ENCODE peak calls at places on chromosome 14, in ten cellular contexts. N is brain microvascular endothelial cell; X is fibroblast of villous mesenchyme; V is CD8-positive, alpha-beta T cell; C is breast epithelium; E is fibroblast of the aortic adventitia; A is lower leg skin; M is heart right ventricle; U is astrocyte of the cerebellum; F is cardiac muscle cell. L is an unnamed sample.

GRCh38 chr14:94129758-94130414 is 482 bp upstream of the IFI27L2 start:
- DNase-seq in N (peak; percentile 35), X (peak; percentile 37), V (no peak), C (no peak), E (peak; percentile 65), A (peak; percentile 85), M (peak; percentile 67), U (no peak), F (peak; percentile 65), L (no peak)

GRCh38 chr14:32932921-32933622 is 5.6 kb upstream of the NPAS3 start:
- DNase-seq in N (no peak), X (no peak), V (no peak), C (no peak), E (no peak), A (no peak), M (no peak), U (no peak), F (peak; percentile 29), L (no peak)

GRCh38 chr14:67665886-67666285 is 8.5 kb downstream of the VTI1B start:
- DNase-seq in N (peak; percentile 35), X (peak; percentile 56), V (no peak), C (no peak), E (peak; percentile 80), A (no peak), M (no peak), U (no peak), F (no peak), L (no peak)

GRCh38 chr14:105398726-105399440 is 545 bp downstream of the TEX22 start:
- DNase-seq in N (no peak), X (no peak), V (no peak), C (no peak), E (no peak), A (no peak), M (no peak), U (no peak), F (peak; percentile 54), L (no peak)

GRCh38 chr14:91396959-91397815 is 20.4 kb downstream of the CCDC88C start:
- DNase-seq in N (no peak), X (no peak), V (no peak), C (no peak), E (no peak), A (no peak), M (no peak), U (no peak), F (no peak), L (peak; percentile 76)

GRCh38 chr14:61125314-61126082 is 144.5 kb downstream of the SLC38A6 start:
- DNase-seq in N (no peak), X (no peak), V (no peak), C (no peak), E (no peak), A (no peak), M (no peak), U (no peak), F (no peak), L (no peak)

GRCh38 chr14:77903233-77903632 is 103.3 kb downstream of the ADCK1 start:
- DNase-seq in N (no peak), X (peak; percentile 10), V (no peak), C (no peak), E (no peak), A (no peak), M (no peak), U (no peak), F (no peak), L (no peak)

GRCh38 chr14:41859336-41859735 is 252.7 kb downstream of the LRFN5 start:
- DNase-seq in N (no peak), X (no peak), V (no peak), C (no peak), E (peak; percentile 14), A (no peak), M (no peak), U (no peak), F (no peak), L (no peak)

GRCh38 chr14:44316647-44317432 is 190.2 kb downstream of the FSCB start:
- DNase-seq in N (peak; percentile 95), X (peak; percentile 86), V (no peak), C (no peak), E (peak; percentile 93), A (no peak), M (no peak), U (peak; percentile 89), F (no peak), L (no peak)

GRCh38 chr14:24343795-24344660 is 4.2 kb upstream of the RIPK3 start:
- DNase-seq in N (no peak), X (peak; percentile 37), V (no peak), C (no peak), E (no peak), A (no peak), M (no peak), U (no peak), F (no peak), L (no peak)

GRCh38 chr14:68926236-68926635 is 52.9 kb downstream of the ACTN1 start:
- DNase-seq in N (no peak), X (no peak), V (no peak), C (no peak), E (no peak), A (no peak), M (no peak), U (no peak), F (no peak), L (no peak)

GRCh38 chr14:91114079-91115065 is 499 bp downstream of the DGLUCY start:
- DNase-seq in N (peak; percentile 76), X (peak; percentile 82), V (peak; percentile 65), C (peak; percentile 66), E (peak; percentile 39), A (peak; percentile 95), M (peak; percentile 68), U (peak; percentile 65), F (peak; percentile 57), L (peak; percentile 81)

GRCh38 chr14:61147898-61148549 is 133.1 kb downstream of the TMEM30B start:
- DNase-seq in N (peak; percentile 95), X (peak; percentile 61), V (no peak), C (no peak), E (peak; percentile 63), A (no peak), M (peak; percentile 30), U (peak; percentile 100), F (no peak), L (no peak)

GRCh38 chr14:61472025-61472672 is 150.8 kb downstream of the PRKCH start:
- DNase-seq in N (peak; percentile 98), X (peak; percentile 99), V (no peak), C (no peak), E (peak; percentile 97), A (no peak), M (peak; percentile 54), U (peak; percentile 96), F (peak; percentile 54), L (no peak)

GRCh38 chr14:90611936-90612335 is 204.3 kb downstream of the TTC7B start:
- DNase-seq in N (no peak), X (no peak), V (no peak), C (no peak), E (peak; percentile 49), A (no peak), M (no peak), U (no peak), F (no peak), L (no peak)

GRCh38 chr14:28707814-28708213 is 58.8 kb upstream of the FOXG1 start:
- DNase-seq in N (peak; percentile 9), X (no peak), V (no peak), C (no peak), E (peak; percentile 51), A (no peak), M (no peak), U (peak; percentile 77), F (no peak), L (no peak)

GRCh38 chr14:31690056-31690455 is 128.9 kb downstream of the NUBPL start:
- DNase-seq in N (no peak), X (peak; percentile 4), V (no peak), C (no peak), E (no peak), A (no peak), M (no peak), U (no peak), F (no peak), L (no peak)

GRCh38 chr14:30657606-30658163 is 35.6 kb downstream of the SCFD1 start:
- DNase-seq in N (no peak), X (no peak), V (no peak), C (no peak), E (peak; percentile 21), A (no peak), M (no peak), U (no peak), F (no peak), L (no peak)

GRCh38 chr14:70188292-70188607 is 501 bp downstream of the SLC8A3 start:
- DNase-seq in N (no peak), X (no peak), V (no peak), C (no peak), E (no peak), A (no peak), M (no peak), U (no peak), F (peak; percentile 28), L (peak; percentile 54)

GRCh38 chr14:74531467-74531866 is 37.9 kb downstream of the ISCA2 start:
- DNase-seq in N (peak; percentile 15), X (peak; percentile 69), V (no peak), C (no peak), E (peak; percentile 72), A (no peak), M (peak; percentile 38), U (no peak), F (peak; percentile 36), L (no peak)
- TF ChIP-seq CTCF in N (peak; percentile 30), X (peak; percentile 52), V (no peak), C (no peak), E (peak; percentile 46), A (no peak), M (no peak), U (peak; percentile 25), F (peak; percentile 38), L (no peak)

DNA sequence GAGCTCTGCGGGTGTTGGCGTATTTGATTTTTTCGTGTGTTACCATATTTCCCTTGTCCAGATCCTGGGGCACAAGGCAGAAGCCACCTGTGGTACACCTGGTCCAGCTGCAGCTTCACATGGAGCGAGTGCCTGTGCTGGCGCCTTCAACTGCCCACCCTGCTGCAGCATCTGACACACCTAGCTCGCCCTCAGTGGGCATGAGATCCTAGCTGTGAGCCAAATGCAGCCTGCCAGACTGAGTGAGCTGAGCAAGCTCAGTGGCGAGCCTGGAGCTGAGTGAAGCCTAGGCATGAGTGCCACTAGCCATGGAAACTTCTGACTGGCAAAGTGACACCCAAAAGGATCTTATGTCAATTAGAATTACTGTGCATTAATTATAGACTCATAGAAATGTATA is 1226.8 kb upstream of the FLRT2 start:
- DNase-seq in N (no peak), X (no peak), V (no peak), C (no peak), E (no peak), A (no peak), M (no peak), U (no peak), F (no peak), L (no peak)
- TF ChIP-seq CTCF in N (no peak), X (no peak), V (no peak), C (no peak), E (no peak), A (no peak), M (no peak), U (no peak), F (no peak), L (no peak)

GRCh38 chr14:59022144-59022543 is 166.3 kb upstream of the DAAM1 start:
- DNase-seq in N (no peak), X (no peak), V (no peak), C (no peak), E (no peak), A (no peak), M (no peak), U (no peak), F (no peak), L (no peak)
- TF ChIP-seq CTCF in N (peak; percentile 44), X (no peak), V (no peak), C (no peak), E (peak; percentile 9), A (no peak), M (no peak), U (no peak), F (peak; percentile 17), L (no peak)

GRCh38 chr14:81164167-81164774 is 56.5 kb downstream of the GTF2A1 start:
- DNase-seq in N (peak; percentile 81), X (peak; percentile 70), V (no peak), C (no peak), E (peak; percentile 72), A (no peak), M (peak; percentile 44), U (peak; percentile 45), F (peak; percentile 62), L (peak; percentile 57)
- TF ChIP-seq CTCF in N (peak; percentile 91), X (peak; percentile 77), V (peak; percentile 39), C (no peak), E (peak; percentile 60), A (no peak), M (peak; percentile 23), U (peak; percentile 66), F (peak; percentile 67), L (peak; percentile 80)

L was measured in GM10248.